ENCODE peak calls at places on chromosomes 1 and 21, in ten cellular contexts. One of them, this sample, is unnamed.

GRCh38 chr1:85315789-85316188 is 39.4 kb upstream of the BCL10 start:
- DNase-seq in fibroblast of mammary gland: no peak
- DNase-seq in DND-41: no peak
- DNase-seq in astrocyte of the spinal cord: no peak
- DNase-seq in stomach: no peak
- DNase-seq in IMR-90: peak
- DNase-seq in left ventricle myocardium inferior: no peak
- DNase-seq in GM06990: no peak
- DNase-seq in thoracic aorta: no peak
- DNase-seq in breast epithelium: no peak
- DNase-seq in this sample: no peak

GRCh38 chr1:230746617-230747016 is 571 bp upstream of the CAPN9 start:
- DNase-seq in stomach: no peak
- DNase-seq in fibroblast of mammary gland: no peak
- DNase-seq in thoracic aorta: no peak
- DNase-seq in breast epithelium: no peak
- DNase-seq in DND-41: no peak
- DNase-seq in astrocyte of the spinal cord: no peak
- DNase-seq in left ventricle myocardium inferior: no peak
- DNase-seq in IMR-90: no peak
- DNase-seq in GM06990: no peak
- DNase-seq in this sample: no peak

GRCh38 chr1:166698771-166699170 is 140.5 kb upstream of the POGK start:
- DNase-seq in thoracic aorta: no peak
- DNase-seq in DND-41: no peak
- DNase-seq in fibroblast of mammary gland: no peak
- DNase-seq in astrocyte of the spinal cord: no peak
- DNase-seq in IMR-90: no peak
- DNase-seq in left ventricle myocardium inferior: no peak
- DNase-seq in breast epithelium: no peak
- DNase-seq in GM06990: no peak
- DNase-seq in stomach: no peak
- DNase-seq in this sample: no peak

GRCh38 chr1:101235696-101236545 is 898 bp upstream of the S1PR1 start:
- DNase-seq in thoracic aorta: no peak
- DNase-seq in DND-41: no peak
- DNase-seq in GM06990: peak
- DNase-seq in astrocyte of the spinal cord: peak
- DNase-seq in breast epithelium: no peak
- DNase-seq in IMR-90: peak
- DNase-seq in left ventricle myocardium inferior: peak
- DNase-seq in fibroblast of mammary gland: peak
- DNase-seq in stomach: peak
- DNase-seq in this sample: no peak

GRCh38 chr1:94920061-94920460 is 6.8 kb downstream of the CNN3 start:
- DNase-seq in stomach: no peak
- DNase-seq in IMR-90: no peak
- DNase-seq in GM06990: no peak
- DNase-seq in breast epithelium: no peak
- DNase-seq in astrocyte of the spinal cord: no peak
- DNase-seq in DND-41: no peak
- DNase-seq in thoracic aorta: no peak
- DNase-seq in left ventricle myocardium inferior: no peak
- DNase-seq in fibroblast of mammary gland: no peak
- DNase-seq in this sample: no peak

GRCh38 chr21:32978346-32979270 is 47.1 kb upstream of the OLIG2 start:
- DNase-seq in GM06990: no peak
- DNase-seq in left ventricle myocardium inferior: no peak
- DNase-seq in astrocyte of the spinal cord: no peak
- DNase-seq in breast epithelium: no peak
- DNase-seq in IMR-90: no peak
- DNase-seq in stomach: no peak
- DNase-seq in fibroblast of mammary gland: no peak
- DNase-seq in DND-41: no peak
- DNase-seq in thoracic aorta: no peak
- DNase-seq in this sample: no peak

GRCh38 chr1:16276302-16277020 is 39.5 kb upstream of the CPLANE2 start:
- DNase-seq in fibroblast of mammary gland: no peak
- DNase-seq in DND-41: no peak
- DNase-seq in stomach: no peak
- DNase-seq in IMR-90: no peak
- DNase-seq in thoracic aorta: no peak
- DNase-seq in GM06990: no peak
- DNase-seq in left ventricle myocardium inferior: no peak
- DNase-seq in breast epithelium: no peak
- DNase-seq in astrocyte of the spinal cord: no peak
- DNase-seq in this sample: no peak

GRCh38 chr1:9239622-9240401 is 5.2 kb downstream of the H6PD start:
- DNase-seq in fibroblast of mammary gland: peak
- DNase-seq in stomach: peak
- DNase-seq in thoracic aorta: no peak
- DNase-seq in left ventricle myocardium inferior: peak
- DNase-seq in astrocyte of the spinal cord: peak
- DNase-seq in DND-41: peak
- DNase-seq in breast epithelium: no peak
- DNase-seq in IMR-90: peak
- DNase-seq in GM06990: no peak
- DNase-seq in this sample: no peak

GRCh38 chr1:61054636-61055035 is 27.7 kb upstream of the NFIA start:
- DNase-seq in thoracic aorta: no peak
- DNase-seq in left ventricle myocardium inferior: no peak
- DNase-seq in stomach: no peak
- DNase-seq in breast epithelium: no peak
- DNase-seq in astrocyte of the spinal cord: no peak
- DNase-seq in fibroblast of mammary gland: no peak
- DNase-seq in IMR-90: no peak
- DNase-seq in DND-41: no peak
- DNase-seq in GM06990: no peak
- DNase-seq in this sample: no peak

GRCh38 chr1:3465091-3465934 is 10.8 kb downstream of the ARHGEF16 start:
- DNase-seq in astrocyte of the spinal cord: no peak
- DNase-seq in left ventricle myocardium inferior: peak
- DNase-seq in stomach: no peak
- DNase-seq in IMR-90: no peak
- DNase-seq in GM06990: no peak
- DNase-seq in thoracic aorta: no peak
- DNase-seq in breast epithelium: no peak
- DNase-seq in fibroblast of mammary gland: no peak
- DNase-seq in DND-41: no peak
- DNase-seq in this sample: no peak
- TF ChIP-seq CTCF in astrocyte of the spinal cord: no peak
- TF ChIP-seq CTCF in left ventricle myocardium inferior: no peak
- TF ChIP-seq CTCF in stomach: no peak
- TF ChIP-seq CTCF in IMR-90: no peak
- TF ChIP-seq CTCF in GM06990: no peak
- TF ChIP-seq CTCF in thoracic aorta: no peak
- TF ChIP-seq CTCF in breast epithelium: no peak
- TF ChIP-seq CTCF in fibroblast of mammary gland: no peak
- TF ChIP-seq CTCF in DND-41: no peak
- TF ChIP-seq CTCF in this sample: no peak

GRCh38 chr1:206435450-206435849 is 34.8 kb upstream of the IKBKE start:
- DNase-seq in thoracic aorta: no peak
- DNase-seq in left ventricle myocardium inferior: no peak
- DNase-seq in GM06990: no peak
- DNase-seq in DND-41: no peak
- DNase-seq in astrocyte of the spinal cord: no peak
- DNase-seq in fibroblast of mammary gland: peak
- DNase-seq in IMR-90: peak
- DNase-seq in breast epithelium: no peak
- DNase-seq in stomach: no peak
- DNase-seq in this sample: no peak

GRCh38 chr1:206427296-206427695 is 43.0 kb upstream of the IKBKE start:
- DNase-seq in breast epithelium: no peak
- DNase-seq in left ventricle myocardium inferior: no peak
- DNase-seq in fibroblast of mammary gland: no peak
- DNase-seq in astrocyte of the spinal cord: no peak
- DNase-seq in DND-41: no peak
- DNase-seq in stomach: no peak
- DNase-seq in thoracic aorta: no peak
- DNase-seq in IMR-90: no peak
- DNase-seq in GM06990: no peak
- DNase-seq in this sample: no peak

GRCh38 chr1:206429421-206429820 is 40.9 kb upstream of the IKBKE start:
- DNase-seq in astrocyte of the spinal cord: no peak
- DNase-seq in IMR-90: no peak
- DNase-seq in thoracic aorta: no peak
- DNase-seq in DND-41: no peak
- DNase-seq in left ventricle myocardium inferior: no peak
- DNase-seq in stomach: no peak
- DNase-seq in fibroblast of mammary gland: no peak
- DNase-seq in breast epithelium: no peak
- DNase-seq in GM06990: no peak
- DNase-seq in this sample: no peak

DNA sequence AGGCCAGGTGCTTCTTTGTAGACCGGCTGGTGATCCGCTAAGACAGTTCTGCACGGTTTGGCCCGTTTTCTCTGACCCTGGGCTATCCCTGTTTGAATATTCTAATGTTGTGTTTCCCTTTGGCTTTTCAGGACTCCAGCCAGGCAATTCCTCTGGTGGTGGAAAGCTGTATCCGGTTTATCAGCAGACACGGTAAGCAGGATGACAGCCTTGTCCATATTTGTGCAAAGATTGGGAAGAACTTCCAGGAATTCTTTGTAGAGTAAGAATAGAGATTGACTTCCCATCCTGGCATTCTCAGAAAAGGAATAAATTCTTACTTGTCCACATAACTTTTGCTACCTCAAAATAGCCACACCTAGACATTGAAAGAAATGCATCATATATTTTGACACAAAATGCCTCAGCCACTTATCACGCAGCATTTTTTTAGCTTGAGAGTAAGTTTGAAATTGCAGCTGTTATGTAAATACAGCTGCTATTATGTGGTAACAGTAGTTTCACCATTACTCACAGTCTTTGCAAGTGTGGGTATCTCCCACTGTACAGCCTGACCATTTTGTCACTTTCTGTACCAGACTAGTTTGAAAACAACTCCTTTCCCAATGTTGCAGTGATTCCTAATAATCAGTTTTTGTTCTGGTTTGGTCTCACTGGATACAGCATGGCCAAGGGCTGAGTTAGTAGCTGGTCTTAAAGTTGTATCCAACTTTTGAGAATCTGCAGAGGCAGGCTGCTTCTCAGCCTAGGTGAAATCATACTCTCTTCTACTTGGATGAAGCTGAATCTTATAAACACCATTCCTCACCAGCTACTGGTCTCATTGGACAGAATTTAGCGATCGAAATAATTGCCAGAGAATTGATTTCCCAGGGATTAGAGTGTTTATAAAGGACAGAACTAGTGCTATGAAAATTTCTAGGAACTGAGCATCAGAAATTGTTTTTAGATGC is 40.0 kb upstream of the IKBKE start:
- DNase-seq in astrocyte of the spinal cord: peak
- DNase-seq in left ventricle myocardium inferior: no peak
- DNase-seq in breast epithelium: no peak
- DNase-seq in stomach: no peak
- DNase-seq in GM06990: peak
- DNase-seq in IMR-90: peak
- DNase-seq in DND-41: no peak
- DNase-seq in thoracic aorta: no peak
- DNase-seq in fibroblast of mammary gland: peak
- DNase-seq in this sample: no peak
- TF ChIP-seq CTCF in astrocyte of the spinal cord: no peak
- TF ChIP-seq CTCF in left ventricle myocardium inferior: peak
- TF ChIP-seq CTCF in breast epithelium: no peak
- TF ChIP-seq CTCF in stomach: no peak
- TF ChIP-seq CTCF in GM06990: no peak
- TF ChIP-seq CTCF in IMR-90: no peak
- TF ChIP-seq CTCF in DND-41: no peak
- TF ChIP-seq CTCF in thoracic aorta: no peak
- TF ChIP-seq CTCF in fibroblast of mammary gland: peak
- TF ChIP-seq CTCF in this sample: no peak

GRCh38 chr21:17903029-17903806 is 84.1 kb upstream of the C21orf91 start:
- DNase-seq in thoracic aorta: no peak
- DNase-seq in astrocyte of the spinal cord: peak
- DNase-seq in GM06990: peak
- DNase-seq in DND-41: no peak
- DNase-seq in IMR-90: peak
- DNase-seq in stomach: no peak
- DNase-seq in left ventricle myocardium inferior: no peak
- DNase-seq in fibroblast of mammary gland: peak
- DNase-seq in breast epithelium: no peak
- DNase-seq in this sample: no peak
- TF ChIP-seq CTCF in thoracic aorta: no peak
- TF ChIP-seq CTCF in astrocyte of the spinal cord: no peak
- TF ChIP-seq CTCF in GM06990: no peak
- TF ChIP-seq CTCF in DND-41: peak
- TF ChIP-seq CTCF in IMR-90: peak
- TF ChIP-seq CTCF in stomach: peak
- TF ChIP-seq CTCF in left ventricle myocardium inferior: peak
- TF ChIP-seq CTCF in fibroblast of mammary gland: no peak
- TF ChIP-seq CTCF in breast epithelium: peak
- TF ChIP-seq CTCF in this sample: no peak

GRCh38 chr1:19648239-19648638 is 4.1 kb downstream of the NBL1 start:
- DNase-seq in breast epithelium: no peak
- DNase-seq in left ventricle myocardium inferior: no peak
- DNase-seq in stomach: no peak
- DNase-seq in DND-41: no peak
- DNase-seq in GM06990: no peak
- DNase-seq in thoracic aorta: no peak
- DNase-seq in fibroblast of mammary gland: no peak
- DNase-seq in IMR-90: no peak
- DNase-seq in astrocyte of the spinal cord: no peak
- DNase-seq in this sample: no peak

GRCh38 chr1:19650416-19651140 is 6.5 kb downstream of the NBL1 start:
- DNase-seq in GM06990: no peak
- DNase-seq in thoracic aorta: no peak
- DNase-seq in DND-41: no peak
- DNase-seq in breast epithelium: no peak
- DNase-seq in IMR-90: no peak
- DNase-seq in astrocyte of the spinal cord: no peak
- DNase-seq in left ventricle myocardium inferior: no peak
- DNase-seq in stomach: no peak
- DNase-seq in fibroblast of mammary gland: no peak
- DNase-seq in this sample: no peak

GRCh38 chr1:19646771-19647319 is 2.7 kb downstream of the NBL1 start:
- DNase-seq in thoracic aorta: no peak
- DNase-seq in breast epithelium: no peak
- DNase-seq in DND-41: no peak
- DNase-seq in left ventricle myocardium inferior: no peak
- DNase-seq in stomach: no peak
- DNase-seq in GM06990: no peak
- DNase-seq in astrocyte of the spinal cord: no peak
- DNase-seq in fibroblast of mammary gland: no peak
- DNase-seq in IMR-90: no peak
- DNase-seq in this sample: no peak

GRCh38 chr1:19647643-19648042 is 3.5 kb downstream of the NBL1 start:
- DNase-seq in astrocyte of the spinal cord: no peak
- DNase-seq in thoracic aorta: no peak
- DNase-seq in DND-41: no peak
- DNase-seq in left ventricle myocardium inferior: no peak
- DNase-seq in breast epithelium: no peak
- DNase-seq in IMR-90: no peak
- DNase-seq in stomach: no peak
- DNase-seq in GM06990: no peak
- DNase-seq in fibroblast of mammary gland: no peak
- DNase-seq in this sample: no peak

DNA sequence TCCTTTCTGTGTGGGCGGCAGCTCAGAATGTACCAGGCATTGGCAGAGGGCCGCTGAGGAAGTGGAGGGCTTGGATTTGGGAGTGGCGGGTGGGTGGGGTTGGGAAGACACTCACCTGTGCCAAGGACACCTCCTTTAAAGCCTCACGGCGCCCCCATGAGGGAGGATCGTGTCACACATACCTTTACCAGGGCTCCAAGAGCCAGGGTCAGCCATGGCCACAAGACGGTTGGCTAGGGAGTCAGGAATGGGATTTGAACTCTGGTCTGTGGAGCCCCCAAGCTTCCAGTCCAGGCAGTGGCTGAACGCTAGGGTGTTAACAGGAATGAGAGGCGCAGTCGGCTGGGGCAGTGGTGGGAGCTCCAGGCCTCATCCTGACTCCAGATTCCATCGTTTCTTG is 4.6 kb downstream of the NBL1 start:
- DNase-seq in astrocyte of the spinal cord: no peak
- DNase-seq in GM06990: no peak
- DNase-seq in fibroblast of mammary gland: peak
- DNase-seq in left ventricle myocardium inferior: no peak
- DNase-seq in thoracic aorta: no peak
- DNase-seq in DND-41: no peak
- DNase-seq in IMR-90: no peak
- DNase-seq in breast epithelium: no peak
- DNase-seq in stomach: no peak
- DNase-seq in this sample: no peak
- TF ChIP-seq CTCF in astrocyte of the spinal cord: no peak
- TF ChIP-seq CTCF in GM06990: no peak
- TF ChIP-seq CTCF in fibroblast of mammary gland: peak
- TF ChIP-seq CTCF in left ventricle myocardium inferior: peak
- TF ChIP-seq CTCF in thoracic aorta: no peak
- TF ChIP-seq CTCF in DND-41: peak
- TF ChIP-seq CTCF in IMR-90: peak
- TF ChIP-seq CTCF in breast epithelium: no peak
- TF ChIP-seq CTCF in stomach: no peak
- TF ChIP-seq CTCF in this sample: no peak

This sample was measured in omental fat pad.